ENCODE peak calls at places on chromosomes 11 and 22, in five cellular contexts. One of them, this sample, is unnamed.

GRCh38 chr11:34052608-34053160 is 1.2 kb downstream of the CAPRIN1 start:
- DNase-seq in GM23338: peak
- DNase-seq in body of pancreas: peak
- DNase-seq in epithelial cell of proximal tubule: no peak
- DNase-seq in esophagus squamous epithelium: peak
- DNase-seq in this sample: no peak

GRCh38 chr11:69178819-69179482 is 23.2 kb downstream of the SMIM38 start:
- DNase-seq in GM23338: no peak
- DNase-seq in body of pancreas: peak
- DNase-seq in epithelial cell of proximal tubule: no peak
- DNase-seq in esophagus squamous epithelium: no peak
- DNase-seq in this sample: no peak

GRCh38 chr22:44975444-44976262 is 34.2 kb downstream of the PHF21B start:
- DNase-seq in GM23338: peak
- DNase-seq in body of pancreas: peak
- DNase-seq in epithelial cell of proximal tubule: peak
- DNase-seq in esophagus squamous epithelium: peak
- DNase-seq in this sample: peak

GRCh38 chr11:120310875-120311274 is 14.2 kb upstream of the TLCD5 start:
- DNase-seq in GM23338: no peak
- DNase-seq in body of pancreas: no peak
- DNase-seq in epithelial cell of proximal tubule: no peak
- DNase-seq in esophagus squamous epithelium: no peak
- DNase-seq in this sample: no peak

GRCh38 chr11:36229091-36229490 is 60.1 kb downstream of the COMMD9 start:
- DNase-seq in GM23338: no peak
- DNase-seq in body of pancreas: no peak
- DNase-seq in epithelial cell of proximal tubule: no peak
- DNase-seq in esophagus squamous epithelium: no peak
- DNase-seq in this sample: no peak

GRCh38 chr11:32118025-32118974 is 27.4 kb downstream of the RCN1 start:
- DNase-seq in GM23338: no peak
- DNase-seq in body of pancreas: no peak
- DNase-seq in epithelial cell of proximal tubule: no peak
- DNase-seq in esophagus squamous epithelium: no peak
- DNase-seq in this sample: no peak

GRCh38 chr11:120714448-120714847 is 202.9 kb downstream of the GRIK4 start:
- DNase-seq in GM23338: no peak
- DNase-seq in body of pancreas: no peak
- DNase-seq in epithelial cell of proximal tubule: peak
- DNase-seq in esophagus squamous epithelium: no peak
- DNase-seq in this sample: no peak

GRCh38 chr11:69654660-69655478 is 13.9 kb downstream of the CCND1 start:
- DNase-seq in GM23338: peak
- DNase-seq in body of pancreas: peak
- DNase-seq in epithelial cell of proximal tubule: no peak
- DNase-seq in esophagus squamous epithelium: no peak
- DNase-seq in this sample: no peak

GRCh38 chr22:37316875-37317371 is 34.6 kb downstream of the CYTH4 start:
- DNase-seq in GM23338: peak
- DNase-seq in body of pancreas: peak
- DNase-seq in epithelial cell of proximal tubule: no peak
- DNase-seq in esophagus squamous epithelium: no peak
- DNase-seq in this sample: peak

GRCh38 chr22:25563757-25564319 is 637 bp upstream of the GRK3 start:
- DNase-seq in GM23338: peak
- DNase-seq in body of pancreas: peak
- DNase-seq in epithelial cell of proximal tubule: no peak
- DNase-seq in esophagus squamous epithelium: no peak
- DNase-seq in this sample: no peak

GRCh38 chr11:125167954-125168821 is 3.6 kb downstream of the PKNOX2 start:
- DNase-seq in GM23338: peak
- DNase-seq in body of pancreas: peak
- DNase-seq in epithelial cell of proximal tubule: no peak
- DNase-seq in esophagus squamous epithelium: no peak
- DNase-seq in this sample: peak

GRCh38 chr11:79973701-79974626 is 533.1 kb upstream of the TENM4 start:
- DNase-seq in GM23338: peak
- DNase-seq in body of pancreas: peak
- DNase-seq in epithelial cell of proximal tubule: no peak
- DNase-seq in esophagus squamous epithelium: no peak
- DNase-seq in this sample: no peak

GRCh38 chr11:11243790-11244469 is 109.1 kb downstream of the CSNK2A3 start:
- DNase-seq in GM23338: peak
- DNase-seq in body of pancreas: peak
- DNase-seq in epithelial cell of proximal tubule: peak
- DNase-seq in esophagus squamous epithelium: no peak
- DNase-seq in this sample: no peak

GRCh38 chr11:31233425-31233824 is 136.1 kb downstream of the DCDC1 start:
- DNase-seq in GM23338: peak
- DNase-seq in body of pancreas: no peak
- DNase-seq in epithelial cell of proximal tubule: no peak
- DNase-seq in esophagus squamous epithelium: no peak
- DNase-seq in this sample: no peak

GRCh38 chr11:88338223-88338661 is 706 bp upstream of the CTSC start:
- DNase-seq in GM23338: peak
- DNase-seq in body of pancreas: peak
- DNase-seq in epithelial cell of proximal tubule: no peak
- DNase-seq in esophagus squamous epithelium: no peak
- DNase-seq in this sample: peak

GRCh38 chr22:29827091-29827490 is 11.0 kb downstream of the ASCC2 start:
- DNase-seq in GM23338: no peak
- DNase-seq in body of pancreas: no peak
- DNase-seq in epithelial cell of proximal tubule: no peak
- DNase-seq in esophagus squamous epithelium: no peak
- DNase-seq in this sample: no peak

GRCh38 chr11:76752321-76753175 is 30.6 kb upstream of the TSKU start:
- DNase-seq in GM23338: no peak
- DNase-seq in body of pancreas: peak
- DNase-seq in epithelial cell of proximal tubule: no peak
- DNase-seq in esophagus squamous epithelium: no peak
- DNase-seq in this sample: peak

GRCh38 chr22:37812869-37813678 is 5.3 kb downstream of the GCAT start:
- DNase-seq in GM23338: no peak
- DNase-seq in body of pancreas: no peak
- DNase-seq in epithelial cell of proximal tubule: no peak
- DNase-seq in esophagus squamous epithelium: no peak
- DNase-seq in this sample: no peak

GRCh38 chr22:26322179-26322905 is 106.7 kb upstream of the ASPHD2 start:
- DNase-seq in GM23338: no peak
- DNase-seq in body of pancreas: no peak
- DNase-seq in epithelial cell of proximal tubule: peak
- DNase-seq in esophagus squamous epithelium: no peak
- DNase-seq in this sample: peak

GRCh38 chr22:50471962-50472361 is 2.9 kb downstream of the SBF1 start:
- DNase-seq in GM23338: no peak
- DNase-seq in body of pancreas: no peak
- DNase-seq in epithelial cell of proximal tubule: no peak
- DNase-seq in esophagus squamous epithelium: no peak
- DNase-seq in this sample: no peak

GRCh38 chr11:47130541-47130940 is 46.1 kb downstream of the ARFGAP2 start:
- DNase-seq in GM23338: peak
- DNase-seq in body of pancreas: peak
- DNase-seq in epithelial cell of proximal tubule: no peak
- DNase-seq in esophagus squamous epithelium: no peak
- DNase-seq in this sample: peak

GRCh38 chr11:118290923-118291322 is 13.6 kb upstream of the CD3E start:
- DNase-seq in GM23338: peak
- DNase-seq in body of pancreas: peak
- DNase-seq in epithelial cell of proximal tubule: no peak
- DNase-seq in esophagus squamous epithelium: no peak
- DNase-seq in this sample: no peak

GRCh38 chr11:95682552-95682951 is 107.0 kb downstream of the FAM76B start:
- DNase-seq in GM23338: no peak
- DNase-seq in body of pancreas: no peak
- DNase-seq in epithelial cell of proximal tubule: no peak
- DNase-seq in esophagus squamous epithelium: no peak
- DNase-seq in this sample: no peak

GRCh38 chr11:2444301-2445106 is at the start of the genes KCNQ1 and TRPM5:
- DNase-seq in GM23338: peak
- DNase-seq in body of pancreas: peak
- DNase-seq in epithelial cell of proximal tubule: no peak
- DNase-seq in esophagus squamous epithelium: no peak
- DNase-seq in this sample: no peak

GRCh38 chr11:130074736-130075135 is 5.0 kb downstream of the APLP2 start:
- DNase-seq in GM23338: no peak
- DNase-seq in body of pancreas: no peak
- DNase-seq in epithelial cell of proximal tubule: no peak
- DNase-seq in esophagus squamous epithelium: no peak
- DNase-seq in this sample: no peak
- H3K4me3 ChIP-seq in GM23338: no peak
- H3K4me3 ChIP-seq in body of pancreas: no peak
- H3K4me3 ChIP-seq in epithelial cell of proximal tubule: no peak
- H3K4me3 ChIP-seq in esophagus squamous epithelium: no peak
- H3K4me3 ChIP-seq in this sample: no peak

GRCh38 chr11:129191649-129192048 is 476 bp downstream of the ARHGAP32 start:
- DNase-seq in GM23338: no peak
- DNase-seq in body of pancreas: no peak
- DNase-seq in epithelial cell of proximal tubule: no peak
- DNase-seq in esophagus squamous epithelium: no peak
- DNase-seq in this sample: no peak
- H3K4me3 ChIP-seq in GM23338: no peak
- H3K4me3 ChIP-seq in body of pancreas: no peak
- H3K4me3 ChIP-seq in epithelial cell of proximal tubule: peak
- H3K4me3 ChIP-seq in esophagus squamous epithelium: peak
- H3K4me3 ChIP-seq in this sample: no peak

DNA sequence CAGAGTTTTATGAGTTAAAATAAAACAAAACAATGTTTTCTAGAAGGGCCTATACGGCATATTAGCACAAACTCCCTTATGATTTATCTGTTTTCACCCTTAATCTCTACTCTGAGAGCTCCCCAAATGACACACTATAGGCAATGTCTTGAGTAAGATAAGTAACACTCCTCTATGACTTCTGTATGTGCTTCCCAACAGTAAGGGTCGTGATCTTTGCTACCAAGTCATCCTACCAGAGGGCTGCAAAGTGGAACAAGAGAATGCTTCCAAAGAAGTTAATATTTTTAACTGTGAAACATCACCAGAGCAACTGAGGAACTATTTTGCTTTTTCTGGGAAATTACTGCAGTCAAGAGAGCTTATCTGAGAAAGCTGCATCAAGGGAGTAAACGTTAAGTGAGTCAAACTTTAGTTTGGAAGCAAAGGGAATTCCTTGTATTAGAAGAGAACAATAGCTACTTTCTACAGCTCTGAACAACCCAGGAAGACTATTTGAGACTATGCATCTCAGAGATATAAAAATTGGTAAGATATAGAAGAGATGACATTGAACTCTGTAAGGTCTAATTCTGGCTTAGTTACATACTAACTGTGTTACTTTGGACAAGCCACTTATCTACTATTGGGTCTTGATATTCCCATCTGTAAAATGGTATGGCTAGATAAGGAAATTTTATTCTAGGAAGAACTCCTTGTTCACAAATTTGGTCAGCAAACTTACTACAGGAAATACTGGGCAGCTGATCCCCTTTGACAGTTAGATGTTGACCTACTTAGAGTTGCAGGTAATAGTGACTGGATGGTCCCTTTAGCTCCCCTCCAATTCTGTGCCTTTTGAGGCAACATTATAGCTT is 43.7 kb upstream of the CCDC34 start:
- DNase-seq in GM23338: no peak
- DNase-seq in body of pancreas: no peak
- DNase-seq in epithelial cell of proximal tubule: no peak
- DNase-seq in esophagus squamous epithelium: no peak
- DNase-seq in this sample: no peak
- H3K4me3 ChIP-seq in GM23338: no peak
- H3K4me3 ChIP-seq in body of pancreas: no peak
- H3K4me3 ChIP-seq in epithelial cell of proximal tubule: no peak
- H3K4me3 ChIP-seq in esophagus squamous epithelium: no peak
- H3K4me3 ChIP-seq in this sample: no peak

DNA sequence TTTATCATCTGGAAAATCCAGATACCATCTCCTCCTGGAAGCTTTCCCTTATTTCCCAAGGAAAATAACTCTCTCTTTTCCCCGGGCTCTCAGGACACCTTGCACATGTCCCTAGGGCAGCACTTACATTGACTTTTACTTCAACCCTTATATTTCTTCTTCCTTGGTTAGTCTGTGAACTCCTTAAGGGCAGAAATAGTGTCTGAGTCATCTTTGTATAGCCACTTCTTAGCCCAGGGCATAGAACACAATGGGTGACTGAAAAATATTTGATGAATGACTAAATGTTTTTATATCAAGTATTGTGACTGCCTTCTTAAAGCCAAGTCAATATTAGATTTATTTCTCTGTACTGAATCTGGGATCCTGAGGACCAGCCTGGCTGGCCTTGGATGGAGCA is 45.4 kb upstream of the MYOD1 start:
- DNase-seq in GM23338: no peak
- DNase-seq in body of pancreas: no peak
- DNase-seq in epithelial cell of proximal tubule: no peak
- DNase-seq in esophagus squamous epithelium: no peak
- DNase-seq in this sample: no peak
- H3K4me3 ChIP-seq in GM23338: no peak
- H3K4me3 ChIP-seq in body of pancreas: no peak
- H3K4me3 ChIP-seq in epithelial cell of proximal tubule: no peak
- H3K4me3 ChIP-seq in esophagus squamous epithelium: no peak
- H3K4me3 ChIP-seq in this sample: no peak

GRCh38 chr11:86047275-86047991 is 21.5 kb downstream of the PICALM start:
- DNase-seq in GM23338: no peak
- DNase-seq in body of pancreas: no peak
- DNase-seq in epithelial cell of proximal tubule: peak
- DNase-seq in esophagus squamous epithelium: no peak
- DNase-seq in this sample: peak
- H3K4me3 ChIP-seq in GM23338: no peak
- H3K4me3 ChIP-seq in body of pancreas: no peak
- H3K4me3 ChIP-seq in epithelial cell of proximal tubule: no peak
- H3K4me3 ChIP-seq in esophagus squamous epithelium: no peak
- H3K4me3 ChIP-seq in this sample: no peak

GRCh38 chr11:113947989-113948388 is 26.9 kb upstream of the HTR3A start:
- DNase-seq in GM23338: no peak
- DNase-seq in body of pancreas: no peak
- DNase-seq in epithelial cell of proximal tubule: no peak
- DNase-seq in esophagus squamous epithelium: no peak
- DNase-seq in this sample: no peak
- H3K4me3 ChIP-seq in GM23338: no peak
- H3K4me3 ChIP-seq in body of pancreas: no peak
- H3K4me3 ChIP-seq in epithelial cell of proximal tubule: no peak
- H3K4me3 ChIP-seq in esophagus squamous epithelium: no peak
- H3K4me3 ChIP-seq in this sample: no peak